ENCODE peak calls at places on chromosomes 16 and 17, in four cellular contexts. One of them, this sample, is unnamed.

GRCh38 chr16:49556252-49557069 is 182.9 kb downstream of the C16orf78 start:
- DNase-seq in fibroblast of lung: peak; percentile 47
- DNase-seq in heart right ventricle: no peak
- DNase-seq in sigmoid colon: no peak
- DNase-seq in this sample: no peak

GRCh38 chr17:7133424-7133823 is 18.8 kb upstream of the ASGR2 start:
- DNase-seq in heart right ventricle: peak; percentile 38
- DNase-seq in sigmoid colon: no peak
- DNase-seq in fibroblast of lung: no peak
- DNase-seq in this sample: no peak

GRCh38 chr16:15897834-15898254 is 9.4 kb upstream of the CEP20 start:
- DNase-seq in heart right ventricle: no peak
- DNase-seq in sigmoid colon: no peak
- DNase-seq in fibroblast of lung: peak; percentile 73
- DNase-seq in this sample: no peak

GRCh38 chr16:78705694-78706093 is 606.2 kb downstream of the WWOX start:
- DNase-seq in heart right ventricle: no peak
- DNase-seq in sigmoid colon: no peak
- DNase-seq in fibroblast of lung: peak; percentile 40
- DNase-seq in this sample: no peak

GRCh38 chr17:64180089-64180488 is 50.1 kb upstream of the ERN1 start:
- DNase-seq in heart right ventricle: no peak
- DNase-seq in fibroblast of lung: no peak
- DNase-seq in sigmoid colon: no peak
- DNase-seq in this sample: no peak

GRCh38 chr16:56869513-56870270 is 4.7 kb downstream of the SLC12A3 start:
- DNase-seq in heart right ventricle: no peak
- DNase-seq in sigmoid colon: no peak
- DNase-seq in fibroblast of lung: no peak
- DNase-seq in this sample: no peak

GRCh38 chr17:74862108-74862901 is 2.6 kb upstream of the GRIN2C start:
- DNase-seq in fibroblast of lung: no peak
- DNase-seq in sigmoid colon: peak; percentile 79
- DNase-seq in heart right ventricle: peak; percentile 76
- DNase-seq in this sample: peak; percentile 66

GRCh38 chr16:74720579-74720978 is 19.9 kb upstream of the MLKL start:
- DNase-seq in fibroblast of lung: no peak
- DNase-seq in sigmoid colon: no peak
- DNase-seq in heart right ventricle: no peak
- DNase-seq in this sample: no peak

GRCh38 chr17:43908111-43908721 is 880 bp upstream of the MPP2 start:
- DNase-seq in sigmoid colon: peak; percentile 93
- DNase-seq in heart right ventricle: peak; percentile 67
- DNase-seq in fibroblast of lung: peak; percentile 65
- DNase-seq in this sample: peak; percentile 72

GRCh38 chr17:78313735-78314648 is 45.9 kb downstream of the SOCS3 start:
- DNase-seq in heart right ventricle: peak; percentile 77
- DNase-seq in fibroblast of lung: peak; percentile 68
- DNase-seq in sigmoid colon: peak; percentile 85
- DNase-seq in this sample: peak; percentile 78

GRCh38 chr17:82351713-82352488 is 7.1 kb upstream of the TEX19 start:
- DNase-seq in heart right ventricle: peak; percentile 76
- DNase-seq in fibroblast of lung: peak; percentile 71
- DNase-seq in sigmoid colon: peak; percentile 92
- DNase-seq in this sample: peak; percentile 90

GRCh38 chr17:66900126-66901010 is 64.1 kb upstream of the CACNG4 start:
- DNase-seq in sigmoid colon: no peak
- DNase-seq in heart right ventricle: no peak
- DNase-seq in fibroblast of lung: peak; percentile 11
- DNase-seq in this sample: no peak

GRCh38 chr16:73329363-73330306 is 281.7 kb upstream of the ZFHX3 start:
- DNase-seq in fibroblast of lung: peak; percentile 38
- DNase-seq in sigmoid colon: no peak
- DNase-seq in heart right ventricle: no peak
- DNase-seq in this sample: no peak

GRCh38 chr17:65561394-65562205 is at the start of gene AXIN2:
- DNase-seq in fibroblast of lung: peak; percentile 91
- DNase-seq in heart right ventricle: peak; percentile 91
- DNase-seq in sigmoid colon: peak; percentile 95
- DNase-seq in this sample: peak; percentile 93

GRCh38 chr17:63702223-63702577 is 2.3 kb upstream of the LIMD2 start:
- DNase-seq in heart right ventricle: no peak
- DNase-seq in sigmoid colon: no peak
- DNase-seq in fibroblast of lung: no peak
- DNase-seq in this sample: no peak

GRCh38 chr17:74652020-74652419 is 28.5 kb upstream of the CD300E start:
- DNase-seq in heart right ventricle: no peak
- DNase-seq in sigmoid colon: no peak
- DNase-seq in fibroblast of lung: no peak
- DNase-seq in this sample: no peak

GRCh38 chr17:75509528-75510258 is 5.6 kb downstream of the CASKIN2 start:
- DNase-seq in heart right ventricle: peak; percentile 75
- DNase-seq in sigmoid colon: no peak
- DNase-seq in fibroblast of lung: no peak
- DNase-seq in this sample: no peak

GRCh38 chr17:10216213-10216982 is 18.0 kb upstream of the GAS7 start:
- DNase-seq in fibroblast of lung: no peak
- DNase-seq in heart right ventricle: no peak
- DNase-seq in sigmoid colon: no peak
- DNase-seq in this sample: no peak

GRCh38 chr16:4261557-4262172 is 11.2 kb downstream of the TFAP4 start:
- DNase-seq in fibroblast of lung: peak; percentile 14
- DNase-seq in sigmoid colon: no peak
- DNase-seq in heart right ventricle: peak; percentile 45
- DNase-seq in this sample: peak; percentile 41

GRCh38 chr17:78110363-78111011 is 18.1 kb downstream of the TMC6 start:
- DNase-seq in sigmoid colon: no peak
- DNase-seq in fibroblast of lung: no peak
- DNase-seq in heart right ventricle: no peak
- DNase-seq in this sample: peak; percentile 65

GRCh38 chr17:19464033-19465026 is 53.3 kb downstream of the RNF112 start:
- DNase-seq in heart right ventricle: no peak
- DNase-seq in sigmoid colon: peak; percentile 83
- DNase-seq in fibroblast of lung: peak; percentile 31
- DNase-seq in this sample: no peak

GRCh38 chr17:4329838-4330237 is 36.6 kb downstream of the UBE2G1 start:
- DNase-seq in fibroblast of lung: peak; percentile 98
- DNase-seq in heart right ventricle: no peak
- DNase-seq in sigmoid colon: no peak
- DNase-seq in this sample: no peak

GRCh38 chr17:61875285-61875684 is 12.0 kb upstream of the BRIP1 start:
- DNase-seq in fibroblast of lung: no peak
- DNase-seq in heart right ventricle: no peak
- DNase-seq in sigmoid colon: no peak
- DNase-seq in this sample: no peak

GRCh38 chr16:72537684-72538083 is 365.7 kb upstream of the PMFBP1 start:
- DNase-seq in fibroblast of lung: peak; percentile 78
- DNase-seq in sigmoid colon: no peak
- DNase-seq in heart right ventricle: no peak
- DNase-seq in this sample: no peak

GRCh38 chr16:14502932-14503741 is 126.9 kb downstream of the PARN start:
- DNase-seq in fibroblast of lung: peak; percentile 90
- DNase-seq in heart right ventricle: no peak
- DNase-seq in sigmoid colon: no peak
- DNase-seq in this sample: no peak

GRCh38 chr16:12826559-12826958 is 22.9 kb upstream of the CPPED1 start:
- DNase-seq in sigmoid colon: no peak
- DNase-seq in fibroblast of lung: no peak
- DNase-seq in heart right ventricle: no peak
- DNase-seq in this sample: no peak

GRCh38 chr17:21573961-21574610 is 118.2 kb upstream of the KCNJ18 start:
- DNase-seq in sigmoid colon: peak; percentile 85
- DNase-seq in heart right ventricle: peak; percentile 85
- DNase-seq in fibroblast of lung: peak; percentile 26
- DNase-seq in this sample: peak; percentile 65

GRCh38 chr16:57479043-57479421 is 7.3 kb downstream of the DOK4 start:
- DNase-seq in sigmoid colon: no peak
- DNase-seq in heart right ventricle: no peak
- DNase-seq in fibroblast of lung: no peak
- DNase-seq in this sample: no peak

GRCh38 chr17:38751803-38752118 is 780 bp upstream of the PSMB3 start:
- DNase-seq in sigmoid colon: peak; percentile 90
- DNase-seq in fibroblast of lung: peak; percentile 79
- DNase-seq in heart right ventricle: peak; percentile 81
- DNase-seq in this sample: peak; percentile 88

GRCh38 chr16:83272201-83272600 is 535.6 kb upstream of the HSBP1 start:
- DNase-seq in sigmoid colon: no peak
- DNase-seq in heart right ventricle: no peak
- DNase-seq in fibroblast of lung: peak; percentile 29
- DNase-seq in this sample: no peak

GRCh38 chr17:67531291-67531690 is 154.2 kb downstream of the PITPNC1 start:
- DNase-seq in fibroblast of lung: peak; percentile 19
- DNase-seq in heart right ventricle: no peak
- DNase-seq in sigmoid colon: peak; percentile 78
- DNase-seq in this sample: no peak

GRCh38 chr17:45702666-45703266 is 81.4 kb upstream of the CRHR1 start:
- DNase-seq in sigmoid colon: no peak
- DNase-seq in fibroblast of lung: peak; percentile 8
- DNase-seq in heart right ventricle: no peak
- DNase-seq in this sample: no peak

GRCh38 chr16:87581867-87582220 is 20.5 kb upstream of the JPH3 start:
- DNase-seq in fibroblast of lung: peak; percentile 98
- DNase-seq in heart right ventricle: peak; percentile 64
- DNase-seq in sigmoid colon: peak; percentile 93
- DNase-seq in this sample: peak; percentile 80

GRCh38 chr16:48478418-48478817 is 93.2 kb upstream of the SIAH1 start:
- DNase-seq in fibroblast of lung: peak; percentile 21
- DNase-seq in heart right ventricle: no peak
- DNase-seq in sigmoid colon: no peak
- DNase-seq in this sample: no peak

GRCh38 chr17:10121971-10122707 is 76.3 kb downstream of the GAS7 start:
- DNase-seq in sigmoid colon: peak; percentile 60
- DNase-seq in fibroblast of lung: no peak
- DNase-seq in heart right ventricle: peak; percentile 51
- DNase-seq in this sample: peak; percentile 68

GRCh38 chr17:7214300-7215135 is 5.1 kb downstream of the DLG4 start:
- DNase-seq in sigmoid colon: peak; percentile 99
- DNase-seq in fibroblast of lung: peak; percentile 95
- DNase-seq in heart right ventricle: peak; percentile 99
- DNase-seq in this sample: peak; percentile 98

DNA sequence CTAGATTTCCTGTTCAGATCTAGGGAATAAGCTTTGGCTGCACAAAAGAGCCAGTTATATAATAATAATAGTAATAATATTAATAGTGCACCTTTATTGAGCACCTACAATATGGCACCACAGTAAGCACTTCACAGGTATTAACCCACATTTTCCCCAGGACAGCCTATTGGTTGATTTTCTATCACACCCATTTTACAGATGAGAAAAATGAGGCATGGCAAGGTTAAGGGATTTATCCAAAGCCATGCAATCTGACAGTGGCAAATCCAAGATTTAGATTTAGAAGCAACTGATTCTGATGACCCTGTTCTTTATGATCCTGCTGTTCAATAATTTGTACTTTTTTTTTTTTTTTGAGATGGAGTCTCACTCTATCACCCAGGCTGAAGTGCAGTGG is 62.8 kb downstream of the IRX5 start:
- DNase-seq in fibroblast of lung: no peak
- DNase-seq in sigmoid colon: no peak
- DNase-seq in heart right ventricle: no peak
- DNase-seq in this sample: no peak
- H3K27me3 ChIP-seq in fibroblast of lung: no peaks in the 10 kb centered on the region
- H3K27me3 ChIP-seq in sigmoid colon: no peaks in the 10 kb centered on the region
- H3K27me3 ChIP-seq in heart right ventricle: no peaks in the 10 kb centered on the region
- H3K27me3 ChIP-seq in this sample: no peaks in the 10 kb centered on the region

GRCh38 chr16:11082108-11082859 is 137.9 kb downstream of the CLEC16A start:
- DNase-seq in fibroblast of lung: no peak
- DNase-seq in heart right ventricle: no peak
- DNase-seq in sigmoid colon: no peak
- DNase-seq in this sample: no peak

GRCh38 chr16:11082860-11083388 is 138.6 kb downstream of the CLEC16A start:
- DNase-seq in sigmoid colon: no peak
- DNase-seq in fibroblast of lung: no peak
- DNase-seq in heart right ventricle: no peak
- DNase-seq in this sample: no peak

GRCh38 chr16:11087691-11088431 is 143.5 kb downstream of the CLEC16A start:
- DNase-seq in heart right ventricle: no peak
- DNase-seq in fibroblast of lung: peak; percentile 70
- DNase-seq in sigmoid colon: no peak
- DNase-seq in this sample: no peak

GRCh38 chr16:11084484-11085024 is 140.2 kb downstream of the CLEC16A start:
- DNase-seq in fibroblast of lung: peak; percentile 93
- DNase-seq in heart right ventricle: no peak
- DNase-seq in sigmoid colon: peak; percentile 74
- DNase-seq in this sample: no peak

DNA sequence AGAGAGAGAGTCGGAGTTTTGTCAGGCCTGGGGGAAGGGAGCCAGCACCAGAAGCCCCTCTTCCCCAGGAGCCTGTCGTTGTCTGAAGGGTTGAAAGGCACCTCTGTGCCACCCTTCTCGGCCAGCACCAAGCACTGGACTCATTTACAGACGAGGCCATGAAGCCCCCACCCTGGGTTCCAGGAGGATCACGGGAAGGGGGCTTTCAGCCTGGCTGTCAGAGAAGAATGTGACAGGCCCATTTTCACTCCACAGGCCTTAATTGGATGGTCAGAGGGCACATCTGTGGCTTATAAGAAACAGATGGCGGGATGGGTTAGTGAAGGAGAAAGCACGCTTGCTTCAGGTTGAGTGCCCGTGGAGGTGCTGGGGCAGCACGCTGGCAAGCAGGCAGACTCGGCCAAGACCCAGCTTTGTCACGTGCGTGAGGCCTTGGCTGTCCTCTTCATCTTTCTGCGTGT is 140.7 kb downstream of the CLEC16A start:
- DNase-seq in heart right ventricle: no peak
- DNase-seq in fibroblast of lung: peak; percentile 71
- DNase-seq in sigmoid colon: peak; percentile 84
- DNase-seq in this sample: no peak
- H3K4me1 ChIP-seq in heart right ventricle: no peaks in the 10 kb centered on the region
- H3K4me1 ChIP-seq in fibroblast of lung: peaks cover 58% of the 10 kb centered on the region
- H3K4me1 ChIP-seq in sigmoid colon: peaks cover 69% of the 10 kb centered on the region
- H3K4me1 ChIP-seq in this sample: peaks cover 15% of the 10 kb centered on the region

DNA sequence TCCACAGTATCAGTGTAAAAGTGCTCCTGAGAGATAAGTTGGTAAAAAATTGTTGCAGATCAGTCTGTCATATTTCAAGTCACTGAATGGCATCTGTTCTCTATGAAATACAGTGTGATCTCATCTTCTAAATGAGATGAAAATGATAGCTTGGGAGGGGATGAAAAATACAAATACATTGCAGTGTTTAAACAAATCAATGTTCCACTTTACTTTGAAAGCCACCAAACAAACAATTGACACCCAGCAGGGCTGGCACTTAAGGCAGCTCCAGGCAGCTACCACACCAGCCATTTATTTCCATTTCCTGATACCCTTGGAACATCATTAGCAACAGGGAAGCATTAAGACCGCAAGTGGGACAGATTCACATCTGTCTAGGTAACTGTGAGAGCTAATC is 827.6 kb upstream of the KIF2B start:
- DNase-seq in sigmoid colon: no peak
- DNase-seq in heart right ventricle: no peak
- DNase-seq in fibroblast of lung: no peak
- DNase-seq in this sample: no peak
- H3K27me3 ChIP-seq in sigmoid colon: no peaks in the 10 kb centered on the region
- H3K27me3 ChIP-seq in heart right ventricle: no peaks in the 10 kb centered on the region
- H3K27me3 ChIP-seq in fibroblast of lung: no peaks in the 10 kb centered on the region
- H3K27me3 ChIP-seq in this sample: no peaks in the 10 kb centered on the region

GRCh38 chr16:89954462-89954861 is 5.9 kb downstream of the DEF8 start:
- DNase-seq in heart right ventricle: no peak
- DNase-seq in sigmoid colon: no peak
- DNase-seq in fibroblast of lung: no peak
- DNase-seq in this sample: no peak
- H3K4me1 ChIP-seq in heart right ventricle: peaks cover 6% of the 10 kb centered on the region
- H3K4me1 ChIP-seq in sigmoid colon: peaks cover 5% of the 10 kb centered on the region
- H3K4me1 ChIP-seq in fibroblast of lung: peaks cover 3% of the 10 kb centered on the region
- H3K4me1 ChIP-seq in this sample: no peaks in the 10 kb centered on the region